ENCODE peak calls at places on chromosomes 12 and 14, in eight cellular contexts. P is cardiac fibroblast; J is stimulated activated CD4-positive, alpha-beta T cell treated with anti-CD3 and anti-CD28 coated beads, Interleukin-1b, Interleukin-23, amount 100 ng/mL, for 24 hours; O is lower leg skin; W is GM04503; I is OCI-LY7; G is T-helper 2 cell; U is left kidney. K is an unnamed sample.
A peak's percentile ranks its signal among the peaks of the same experiment; 100 is the strongest.

GRCh38 chr12:122064780-122065588 is 13.6 kb upstream of the MLXIP start:
- DNase-seq in J (no peak), G (no peak), O (no peak), U (peak; percentile 97), W (no peak), P (peak; percentile 96), I (no peak), K (peak; percentile 97)

GRCh38 chr12:29754235-29755189 is 29.2 kb downstream of the TMTC1 start:
- DNase-seq in J (no peak), I (no peak), O (no peak), G (no peak), P (no peak), U (no peak), W (no peak), K (no peak)

GRCh38 chr14:90722590-90722989 is 93.6 kb downstream of the TTC7B start:
- DNase-seq in U (no peak), W (no peak), I (peak; percentile 18), P (no peak), J (no peak), O (no peak), G (no peak), K (no peak)

GRCh38 chr12:123748661-123749060 is 13.4 kb upstream of the DNAH10 start:
- DNase-seq in P (peak; percentile 25), J (no peak), W (no peak), U (no peak), G (no peak), O (no peak), I (no peak), K (no peak)

GRCh38 chr12:55816876-55817351 is 610 bp downstream of the SARNP start:
- DNase-seq in G (no peak), I (peak; percentile 24), P (no peak), U (peak; percentile 61), J (no peak), W (no peak), O (no peak), K (no peak)

GRCh38 chr12:45348986-45349385 is 133.1 kb downstream of the ANO6 start:
- DNase-seq in P (no peak), U (no peak), I (no peak), G (no peak), O (no peak), W (no peak), J (no peak), K (no peak)

GRCh38 chr14:24430682-24431568 is 1.2 kb downstream of the KHNYN start:
- DNase-seq in P (peak; percentile 76), I (peak; percentile 63), J (peak; percentile 68), O (peak; percentile 53), U (peak; percentile 70), W (no peak), G (no peak), K (peak; percentile 68)

GRCh38 chr12:54134850-54135249 is 53.9 kb downstream of the SMUG1 start:
- DNase-seq in J (no peak), O (no peak), W (no peak), U (peak; percentile 82), G (no peak), P (no peak), I (peak; percentile 27), K (no peak)

GRCh38 chr14:95388699-95389098 is 69.0 kb upstream of the CLMN start:
- DNase-seq in U (no peak), P (peak; percentile 64), O (no peak), I (no peak), G (no peak), W (no peak), J (no peak), K (no peak)

GRCh38 chr14:74973003-74973614 is 17.7 kb upstream of the PGF start:
- DNase-seq in O (peak; percentile 57), I (peak; percentile 62), W (no peak), U (peak; percentile 41), J (no peak), P (peak; percentile 66), G (no peak), K (no peak)

GRCh38 chr14:74207943-74208342 is 31.3 kb upstream of the VSX2 start:
- DNase-seq in W (no peak), U (peak; percentile 26), P (no peak), G (no peak), O (no peak), I (peak; percentile 10), J (no peak), K (no peak)

GRCh38 chr12:115543269-115543668 is 734.2 kb downstream of the MED13L start:
- DNase-seq in O (no peak), U (no peak), W (no peak), I (no peak), G (no peak), P (no peak), J (no peak), K (no peak)

GRCh38 chr14:55600784-55601561 is 21.0 kb downstream of the KTN1 start:
- DNase-seq in I (no peak), P (peak; percentile 67), W (no peak), O (no peak), U (no peak), J (no peak), G (no peak), K (peak; percentile 58)

GRCh38 chr12:124551268-124552144 is 15.9 kb downstream of the NCOR2 start:
- DNase-seq in O (peak; percentile 76), J (no peak), I (no peak), U (peak; percentile 95), W (no peak), G (no peak), P (no peak), K (no peak)

GRCh38 chr12:31582155-31582554 is 8.8 kb downstream of the DENND5B start:
- DNase-seq in W (no peak), J (no peak), P (peak; percentile 76), O (no peak), G (no peak), U (no peak), I (no peak), K (peak; percentile 50)

GRCh38 chr12:26694402-26694801 is 138.6 kb downstream of the ITPR2 start:
- DNase-seq in W (no peak), J (no peak), U (no peak), G (no peak), O (no peak), P (no peak), I (no peak), K (no peak)

GRCh38 chr12:7750350-7750749 is 3.2 kb upstream of the CLEC4C start:
- DNase-seq in O (no peak), J (no peak), I (no peak), U (no peak), P (no peak), W (no peak), G (no peak), K (no peak)

GRCh38 chr12:104291867-104292524 is 11.5 kb upstream of the EID3 start:
- DNase-seq in P (no peak), W (no peak), G (no peak), J (no peak), U (no peak), O (no peak), I (no peak), K (no peak)

GRCh38 chr12:28351414-28351813 is 161.2 kb downstream of the CCDC91 start:
- DNase-seq in U (no peak), W (no peak), O (no peak), J (no peak), I (no peak), G (no peak), P (no peak), K (no peak)

GRCh38 chr12:89245090-89245489 is 107.2 kb downstream of the DUSP6 start:
- DNase-seq in O (no peak), W (no peak), I (peak; percentile 40), P (peak; percentile 47), U (no peak), J (no peak), G (no peak), K (no peak)

GRCh38 chr12:74337951-74338350 is 199.7 kb upstream of the ATXN7L3B start:
- DNase-seq in U (no peak), O (no peak), G (no peak), I (no peak), W (peak; percentile 15), P (peak; percentile 82), J (no peak), K (no peak)

GRCh38 chr14:58882577-58883018 is 244.8 kb downstream of the DACT1 start:
- DNase-seq in P (peak; percentile 82), O (no peak), J (no peak), U (peak; percentile 45), I (no peak), W (peak; percentile 75), G (no peak), K (no peak)

GRCh38 chr12:124617615-124618014 is 50.2 kb upstream of the NCOR2 start:
- DNase-seq in J (no peak), W (no peak), P (no peak), I (no peak), O (no peak), U (no peak), G (no peak), K (no peak)

GRCh38 chr14:90274808-90275454 is 18.6 kb downstream of the PSMC1 start:
- DNase-seq in I (no peak), U (no peak), P (peak; percentile 86), O (no peak), W (no peak), G (no peak), J (no peak), K (no peak)

GRCh38 chr14:38404616-38405015 is 148.7 kb upstream of the CLEC14A start:
- DNase-seq in J (no peak), I (no peak), W (no peak), G (no peak), U (no peak), P (peak; percentile 55), O (no peak), K (peak; percentile 35)

GRCh38 chr12:122856999-122857671 is 21.9 kb downstream of the HIP1R start:
- DNase-seq in O (no peak), U (no peak), P (no peak), I (no peak), W (no peak), J (no peak), G (no peak), K (no peak)

GRCh38 chr14:93009471-93010117 is 86.6 kb downstream of the CHGA start:
- DNase-seq in O (peak; percentile 39), U (no peak), I (no peak), J (no peak), W (peak; percentile 34), G (no peak), P (peak; percentile 37), K (no peak)

GRCh38 chr12:41419151-41419893 is 231.2 kb downstream of the PDZRN4 start:
- DNase-seq in U (no peak), J (no peak), O (no peak), P (no peak), W (no peak), G (no peak), I (no peak), K (no peak)

GRCh38 chr12:102958073-102958829 is 777 bp downstream of the ASCL1 start:
- DNase-seq in O (no peak), P (peak; percentile 38), G (no peak), U (peak; percentile 88), J (no peak), W (no peak), I (no peak), K (no peak)

GRCh38 chr12:10140001-10140400 is 10.0 kb upstream of the CLEC7A start:
- DNase-seq in J (no peak), P (peak; percentile 75), U (peak; percentile 68), I (peak; percentile 67), G (no peak), W (no peak), O (no peak), K (peak; percentile 25)

GRCh38 chr14:24215495-24216344 is at the start of gene MDP1:
- DNase-seq in P (peak; percentile 84), J (peak; percentile 72), U (peak; percentile 96), O (peak; percentile 86), G (peak; percentile 63), I (peak; percentile 93), W (peak; percentile 57), K (peak; percentile 68)

GRCh38 chr14:68463705-68464104 is 329.2 kb downstream of the ZFP36L1 start:
- DNase-seq in J (no peak), P (peak; percentile 56), U (no peak), I (no peak), W (no peak), G (no peak), O (no peak), K (peak; percentile 68)

GRCh38 chr12:132955094-132955932 is 793 bp downstream of the ZNF605 start:
- DNase-seq in O (no peak), J (no peak), W (peak; percentile 16), I (peak; percentile 5), P (peak; percentile 79), U (peak; percentile 78), G (no peak), K (no peak)

GRCh38 chr12:118884226-118884625 is 97.1 kb upstream of the SRRM4 start:
- DNase-seq in O (no peak), J (no peak), U (no peak), P (peak; percentile 5), W (no peak), I (no peak), G (no peak), K (no peak)